ENCODE peak calls at places on chromosome 1, in seven cellular contexts. X is GM20000, M is GM13977, I is foreskin fibroblast, P is osteocyte, Z is bronchial epithelial cell, G is fibroblast of lung. N is an unnamed sample.

GRCh38 chr1:119946724-119947123 is 50.4 kb upstream of the ADAM30 start:
- DNase-seq in G (no peak), X (no peak), I (no peak), Z (no peak), M (no peak), P (no peak), N (no peak)

GRCh38 chr1:30378991-30379581 is 344.3 kb downstream of the MATN1 start:
- DNase-seq in I (peak; percentile 80), X (no peak), Z (peak; percentile 21), M (no peak), G (peak; percentile 56), P (peak; percentile 74), N (no peak)

GRCh38 chr1:162091681-162092524 is 22.4 kb downstream of the NOS1AP start:
- DNase-seq in Z (no peak), G (no peak), P (no peak), M (no peak), X (no peak), I (no peak), N (no peak)

GRCh38 chr1:58741689-58742553 is 41.9 kb downstream of the JUN start:
- DNase-seq in Z (no peak), X (no peak), M (no peak), I (no peak), P (no peak), G (no peak), N (no peak)

GRCh38 chr1:63615809-63616420 is 22.7 kb downstream of the PGM1 start:
- DNase-seq in I (peak; percentile 56), Z (peak; percentile 64), M (peak; percentile 56), P (no peak), X (peak; percentile 57), G (peak; percentile 84), N (peak; percentile 61)

GRCh38 chr1:226618380-226618779 is 69.8 kb downstream of the STUM start:
- DNase-seq in M (no peak), I (no peak), X (no peak), G (no peak), Z (no peak), P (no peak), N (no peak)

GRCh38 chr1:24105368-24106160 is 6.4 kb downstream of the MYOM3 start:
- DNase-seq in P (no peak), X (no peak), I (no peak), Z (no peak), G (no peak), M (no peak), N (no peak)

GRCh38 chr1:163036661-163037060 is 32.5 kb upstream of the RGS4 start:
- DNase-seq in P (no peak), M (no peak), I (no peak), G (no peak), X (no peak), Z (peak; percentile 38), N (no peak)

GRCh38 chr1:41498391-41498790 is 13.9 kb upstream of the EDN2 start:
- DNase-seq in Z (peak; percentile 64), I (no peak), X (no peak), G (no peak), P (no peak), M (no peak), N (no peak)

GRCh38 chr1:213268221-213268620 is 217.2 kb downstream of the RPS6KC1 start:
- DNase-seq in X (no peak), I (no peak), G (no peak), M (no peak), P (no peak), Z (peak; percentile 42), N (no peak)

GRCh38 chr1:52056937-52057231 is 789 bp downstream of the BTF3L4 start:
- DNase-seq in I (no peak), M (no peak), P (no peak), G (no peak), X (no peak), Z (no peak), N (peak; percentile 59)

GRCh38 chr1:235075955-235076308 is 52.7 kb downstream of the TOMM20 start:
- DNase-seq in I (no peak), M (no peak), X (no peak), P (no peak), G (no peak), Z (no peak), N (no peak)

GRCh38 chr1:12409676-12410075 is 179.8 kb downstream of the VPS13D start:
- DNase-seq in G (no peak), I (no peak), P (no peak), X (no peak), M (no peak), Z (no peak), N (no peak)

GRCh38 chr1:1432951-1433803 is 2.3 kb upstream of the VWA1 start:
- DNase-seq in X (peak; percentile 47), Z (peak; percentile 62), I (no peak), P (no peak), G (no peak), M (peak; percentile 55), N (peak; percentile 42)

GRCh38 chr1:51482881-51483280 is 36.2 kb downstream of the EPS15 start:
- DNase-seq in P (no peak), I (no peak), M (no peak), X (no peak), G (peak; percentile 71), Z (no peak), N (no peak)

GRCh38 chr1:171061425-171062143 is 29.1 kb upstream of the FMO3 start:
- DNase-seq in M (no peak), I (peak; percentile 18), P (no peak), Z (no peak), G (peak; percentile 75), X (no peak), N (no peak)

GRCh38 chr1:6222644-6223043 is 13.1 kb downstream of the ICMT start:
- DNase-seq in P (no peak), X (no peak), G (peak; percentile 72), I (no peak), Z (no peak), M (no peak), N (no peak)

GRCh38 chr1:35925741-35926140 is 5.2 kb upstream of the AGO3 start:
- DNase-seq in M (no peak), X (no peak), P (no peak), G (peak; percentile 72), Z (no peak), I (peak; percentile 37), N (no peak)

GRCh38 chr1:115493834-115494233 is 147.9 kb upstream of the VANGL1 start:
- DNase-seq in M (no peak), Z (no peak), P (peak; percentile 82), I (no peak), G (no peak), X (no peak), N (no peak)

GRCh38 chr1:2921970-2922686 is 99.1 kb upstream of the ACTRT2 start:
- DNase-seq in G (no peak), X (peak; percentile 67), M (no peak), I (no peak), Z (no peak), P (no peak), N (no peak)

DNA sequence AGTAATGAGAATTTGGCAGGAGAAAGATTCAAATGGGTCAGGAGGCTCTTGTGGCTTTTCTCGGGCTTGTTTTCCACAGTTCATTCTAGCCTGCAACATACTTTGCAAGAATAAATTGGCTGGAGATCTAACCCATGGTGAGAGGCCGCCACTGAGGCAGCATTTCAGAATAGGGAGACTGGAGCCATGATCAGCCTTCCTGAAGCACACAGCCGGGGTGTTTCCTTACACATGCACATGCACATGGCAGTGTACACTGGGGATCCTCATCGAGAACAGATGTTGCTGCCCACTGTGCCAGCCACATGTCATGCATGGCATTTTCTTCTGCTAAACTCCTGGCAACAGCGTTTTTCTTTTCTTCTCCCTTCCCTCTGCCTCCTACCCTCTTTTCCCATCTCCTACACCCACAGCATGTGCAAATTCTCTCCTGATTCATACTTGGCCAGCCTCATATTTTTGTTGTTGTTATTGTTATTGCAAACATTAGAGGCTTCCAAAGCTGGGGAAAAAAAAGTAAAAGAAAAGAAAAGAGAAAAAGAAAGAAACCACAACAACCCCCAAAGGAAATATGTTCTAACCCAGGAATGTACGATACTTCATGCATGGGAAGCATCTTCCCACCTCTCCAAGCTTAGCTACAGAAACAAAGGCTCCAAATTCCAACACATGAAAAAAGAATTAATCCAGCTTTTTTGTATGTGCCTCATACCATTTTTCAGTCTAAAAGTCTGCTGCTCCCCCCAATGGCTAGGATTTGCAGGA is 344.0 kb downstream of the ASTN1 start:
- DNase-seq in I (no peak), P (no peak), X (no peak), M (no peak), Z (no peak), G (no peak), N (no peak)
- TF ChIP-seq CTCF in I (no peak), P (no peak), X (no peak), M (no peak), Z (no peak), G (no peak), N (no peak)

GRCh38 chr1:245336149-245336983 is 181.6 kb downstream of the KIF26B start:
- DNase-seq in G (no peak), I (no peak), Z (peak; percentile 80), X (no peak), P (no peak), M (no peak), N (no peak)

GRCh38 chr1:245341738-245342137 is 187.0 kb downstream of the KIF26B start:
- DNase-seq in P (no peak), Z (no peak), M (no peak), X (no peak), I (no peak), G (no peak), N (no peak)

GRCh38 chr1:245338485-245338877 is 183.7 kb downstream of the KIF26B start:
- DNase-seq in G (no peak), Z (no peak), P (no peak), I (no peak), M (no peak), X (no peak), N (no peak)

GRCh38 chr1:245334827-245335490 is 180.2 kb downstream of the KIF26B start:
- DNase-seq in G (no peak), M (no peak), I (no peak), P (no peak), Z (no peak), X (no peak), N (no peak)

DNA sequence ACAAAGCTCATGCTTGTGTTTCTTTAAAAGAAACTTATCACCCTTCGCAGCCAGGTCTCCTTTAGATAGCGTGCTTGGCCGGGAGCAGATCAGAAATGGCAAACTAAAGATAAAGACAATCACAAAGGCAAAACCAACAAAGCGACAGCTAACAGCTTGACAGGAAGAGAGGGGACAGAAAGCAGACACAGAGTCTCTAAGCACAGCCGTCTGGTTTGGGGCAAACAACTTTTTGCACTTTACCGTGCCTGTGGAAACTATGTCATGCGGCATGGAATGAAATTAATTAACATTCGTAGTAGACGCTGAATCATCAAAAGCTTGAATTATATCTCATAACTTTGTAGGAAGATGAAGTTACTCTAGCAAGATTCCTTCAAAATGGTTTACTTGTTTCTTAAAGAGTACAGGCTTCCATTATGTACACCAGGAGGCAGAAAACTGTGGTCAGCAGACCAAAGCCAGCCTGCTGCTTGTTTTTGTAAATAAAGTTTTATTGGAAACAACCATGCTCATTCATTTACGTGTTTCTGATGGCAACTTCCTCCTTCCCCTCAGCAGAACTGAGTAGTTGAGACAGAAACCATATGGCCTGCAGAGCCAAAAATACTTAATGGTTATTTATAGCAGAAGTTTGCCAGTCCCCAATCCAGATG is 183.2 kb downstream of the KIF26B start:
- DNase-seq in P (no peak), Z (no peak), I (no peak), M (no peak), X (no peak), G (peak; percentile 32), N (no peak)
- TF ChIP-seq CTCF in P (no peak), Z (no peak), I (no peak), M (no peak), X (no peak), G (no peak), N (no peak)

GRCh38 chr1:21251773-21252471 is 38.3 kb downstream of the ECE1 start:
- DNase-seq in Z (peak; percentile 93), I (peak; percentile 87), M (no peak), P (no peak), G (peak; percentile 82), X (no peak), N (no peak)
- TF ChIP-seq CTCF in Z (no peak), I (no peak), M (no peak), P (no peak), G (no peak), X (no peak), N (no peak)

GRCh38 chr1:228073870-228074545 is 8.5 kb upstream of the ARF1 start:
- DNase-seq in I (no peak), M (no peak), Z (no peak), P (no peak), X (no peak), G (no peak), N (no peak)
- TF ChIP-seq CTCF in I (no peak), M (peak; percentile 34), Z (peak; percentile 65), P (no peak), X (peak; percentile 35), G (no peak), N (peak; percentile 23)

N was measured in GM13976.